ENCODE peak calls at places on chromosomes 4 and X, in nine cellular contexts. K, D, P, H, I, Q, Z, S and A are unnamed samples. For H3K4me1 and H3K36me3, the result is how much of the 10 kb centered on the place peaks cover.

GRCh38 chrX:2500091-2500680 is 590 bp downstream of the DHRSX start:
- DNase-seq in P (no peak), Q (no peak), I (peak), H (no peak), K (peak), S (peak), Z (no peak), D (peak), A (no peak)

GRCh38 chr4:142091691-142092182 is 455.4 kb downstream of the IL15 start:
- DNase-seq in Z (peak), P (no peak), K (no peak), D (peak), H (peak), I (peak), Q (no peak), S (no peak), A (peak)

GRCh38 chr4:72390409-72390808 is 178.6 kb downstream of the ADAMTS3 start:
- DNase-seq in K (no peak), H (no peak), S (no peak), D (peak), Z (no peak), Q (no peak), I (peak), P (no peak), A (no peak)

GRCh38 chr4:122921971-122922876 is at the start of gene NUDT6:
- DNase-seq in H (peak), I (peak), Z (no peak), D (peak), Q (peak), S (peak), P (peak), K (peak), A (peak)

GRCh38 chr4:151169900-151170299 is 70.5 kb downstream of the RPS3A start:
- DNase-seq in P (no peak), Q (no peak), Z (no peak), D (peak), S (no peak), I (peak), K (no peak), H (no peak), A (no peak)

GRCh38 chr4:128831526-128832252 is 22.2 kb downstream of the JADE1 start:
- DNase-seq in P (no peak), I (peak), Z (no peak), K (no peak), H (no peak), S (no peak), Q (no peak), D (peak), A (no peak)

GRCh38 chr4:168933423-168933822 is 76.6 kb downstream of the CBR4 start:
- DNase-seq in I (no peak), H (no peak), K (no peak), P (no peak), Q (no peak), Z (no peak), D (no peak), S (no peak), A (no peak)

GRCh38 chr4:6107114-6107791 is 89.0 kb upstream of the C4orf50 start:
- DNase-seq in S (no peak), K (no peak), Z (no peak), H (no peak), Q (no peak), P (no peak), D (no peak), I (peak), A (no peak)

GRCh38 chr4:147587061-147587460 is 30.1 kb upstream of the TMEM184C start:
- DNase-seq in Z (no peak), H (no peak), K (no peak), S (no peak), D (no peak), Q (no peak), I (no peak), P (no peak), A (no peak)

GRCh38 chr4:145907827-145908226 is 30.8 kb downstream of the ZNF827 start:
- DNase-seq in P (no peak), H (no peak), D (no peak), I (no peak), Z (no peak), Q (no peak), K (no peak), S (no peak), A (no peak)

GRCh38 chrX:80808160-80808735 is 1.4 kb downstream of the BRWD3 start:
- DNase-seq in H (peak), D (peak), Z (peak), S (peak), P (no peak), K (peak), I (no peak), Q (peak), A (peak)

GRCh38 chr4:47209833-47210232 is 178.5 kb downstream of the GABRB1 start:
- DNase-seq in Q (no peak), K (no peak), P (no peak), H (no peak), S (no peak), Z (no peak), D (peak), I (peak), A (no peak)

GRCh38 chrX:108036298-108036973 is 8.4 kb upstream of the VSIG1 start:
- DNase-seq in Q (no peak), Z (no peak), I (peak), S (no peak), D (peak), P (no peak), H (no peak), K (no peak), A (no peak)

GRCh38 chr4:94603170-94603747 is 151.5 kb downstream of the PDLIM5 start:
- DNase-seq in Z (no peak), K (no peak), S (no peak), Q (peak), I (peak), H (peak), D (peak), P (no peak), A (no peak)

GRCh38 chr4:58732973-58733372 is 1622.8 kb upstream of the IGFBP7 start:
- DNase-seq in K (no peak), Q (no peak), I (no peak), S (no peak), Z (no peak), P (no peak), H (no peak), D (no peak), A (no peak)

GRCh38 chr4:15691346-15692140 is 9.9 kb downstream of the FAM200B start:
- DNase-seq in Q (no peak), D (peak), Z (no peak), P (no peak), I (peak), H (no peak), S (no peak), K (no peak), A (no peak)

GRCh38 chr4:112167790-112168189 is 22.5 kb downstream of the FAM241A start:
- DNase-seq in H (no peak), D (peak), S (no peak), Q (no peak), K (no peak), I (no peak), P (no peak), Z (no peak), A (no peak)

GRCh38 chrX:105463483-105463882 is 243.0 kb upstream of the TEX13A start:
- DNase-seq in P (no peak), H (no peak), I (no peak), Z (no peak), D (no peak), Q (no peak), K (no peak), S (no peak), A (no peak)
- H3K4me1 ChIP-seq in P (under half), H (under half), I (under half), Z (under half), D (under half), Q (under half), K (under half), S (under half), A (under half)

GRCh38 chr4:40119344-40119743 is 62.7 kb downstream of the N4BP2 start:
- DNase-seq in P (no peak), S (no peak), K (no peak), Z (no peak), D (no peak), H (no peak), I (no peak), Q (no peak), A (no peak)
- H3K36me3 ChIP-seq in P (under half), S (under half), K (under half), Z (under half), D (under half), H (under half), I (under half), Q (under half), A (under half)

GRCh38 chr4:156634612-156635011 is 337.0 kb downstream of the PDGFC start:
- DNase-seq in Z (no peak), H (no peak), Q (no peak), S (no peak), K (no peak), I (no peak), D (peak), P (no peak), A (no peak)

GRCh38 chr4:156635046-156635445 is 336.6 kb downstream of the PDGFC start:
- DNase-seq in D (peak), P (no peak), K (no peak), H (no peak), Q (no peak), I (no peak), Z (no peak), S (no peak), A (no peak)

GRCh38 chr4:156636398-156636797 is 335.2 kb downstream of the PDGFC start:
- DNase-seq in P (no peak), D (no peak), S (no peak), K (no peak), Z (no peak), H (no peak), Q (no peak), I (no peak), A (no peak)

GRCh38 chr4:156638925-156639605 is 332.5 kb downstream of the PDGFC start:
- DNase-seq in I (no peak), D (peak), Q (no peak), P (no peak), Z (no peak), S (no peak), H (no peak), K (no peak), A (no peak)

GRCh38 chr4:156638332-156638731 is 333.3 kb downstream of the PDGFC start:
- DNase-seq in Q (no peak), K (no peak), S (no peak), H (no peak), I (no peak), P (no peak), Z (no peak), D (peak), A (no peak)
- H3K27ac ChIP-seq in Q (no peak), K (no peak), S (no peak), H (no peak), I (peak), P (no peak), Z (no peak), D (no peak), A (no peak)

DNA sequence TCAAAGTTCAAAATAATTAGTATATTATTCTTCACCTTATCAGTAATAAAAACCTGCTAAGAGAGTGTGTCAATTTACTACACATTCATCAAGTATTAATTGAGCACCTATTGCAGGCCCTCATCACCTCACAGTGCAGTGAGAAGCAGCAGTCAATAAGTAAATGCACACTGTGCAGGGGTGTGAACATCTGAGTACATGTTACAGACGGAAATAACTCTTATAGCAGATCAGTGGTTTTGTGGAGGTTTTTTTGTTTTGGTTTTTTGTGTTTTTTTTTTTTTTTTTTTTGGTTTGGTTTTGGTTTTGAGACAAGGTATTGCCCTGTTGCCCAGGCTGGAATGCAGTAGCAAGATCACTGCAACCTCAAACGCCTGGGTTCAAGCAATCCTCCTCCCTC is 20.3 kb downstream of the KLF3 start:
- DNase-seq in S (no peak), Z (no peak), I (no peak), H (no peak), Q (no peak), D (no peak), P (no peak), K (no peak), A (no peak)
- H3K4me1 ChIP-seq in S (under half), Z (under half), I (under half), H (under half), Q (under half), D (under half), P (under half), K (under half), A (under half)